ENCODE peak calls at places on chromosomes 12 and 14, in six cellular contexts. One of them, this sample, is unnamed.
A peak's percentile ranks its signal among the peaks of the same experiment; 100 is the strongest.

GRCh38 chr14:103099081-103099732 is 4.7 kb downstream of the EXOC3L4 start:
- DNase-seq in esophagus squamous epithelium: no peak
- DNase-seq in ovary: no peak
- DNase-seq in left ventricle myocardium inferior: no peak
- DNase-seq in left lung: no peak
- DNase-seq in GM23338: no peak
- DNase-seq in this sample: no peak

GRCh38 chr12:119301367-119301766 is 33.2 kb upstream of the CCDC60 start:
- DNase-seq in GM23338: no peak
- DNase-seq in ovary: no peak
- DNase-seq in esophagus squamous epithelium: no peak
- DNase-seq in left lung: no peak
- DNase-seq in left ventricle myocardium inferior: no peak
- DNase-seq in this sample: no peak

GRCh38 chr12:50618864-50619609 is 114.3 kb downstream of the DIP2B start:
- DNase-seq in left lung: no peak
- DNase-seq in ovary: no peak
- DNase-seq in esophagus squamous epithelium: no peak
- DNase-seq in left ventricle myocardium inferior: no peak
- DNase-seq in GM23338: no peak
- DNase-seq in this sample: no peak

GRCh38 chr12:67750528-67751183 is 102.1 kb downstream of the DYRK2 start:
- DNase-seq in GM23338: no peak
- DNase-seq in left ventricle myocardium inferior: no peak
- DNase-seq in esophagus squamous epithelium: no peak
- DNase-seq in ovary: no peak
- DNase-seq in left lung: no peak
- DNase-seq in this sample: no peak

GRCh38 chr12:78004451-78005093 is 173.9 kb downstream of the NAV3 start:
- DNase-seq in left lung: no peak
- DNase-seq in left ventricle myocardium inferior: no peak
- DNase-seq in ovary: no peak
- DNase-seq in esophagus squamous epithelium: no peak
- DNase-seq in GM23338: no peak
- DNase-seq in this sample: no peak

GRCh38 chr12:47748899-47749298 is 9.8 kb downstream of the RAPGEF3 start:
- DNase-seq in GM23338: no peak
- DNase-seq in left ventricle myocardium inferior: no peak
- DNase-seq in left lung: no peak
- DNase-seq in esophagus squamous epithelium: no peak
- DNase-seq in ovary: no peak
- DNase-seq in this sample: no peak

GRCh38 chr12:127125607-127126259 is 1141.2 kb upstream of the TMEM132C start:
- DNase-seq in esophagus squamous epithelium: no peak
- DNase-seq in GM23338: no peak
- DNase-seq in left ventricle myocardium inferior: no peak
- DNase-seq in left lung: no peak
- DNase-seq in ovary: no peak
- DNase-seq in this sample: no peak

GRCh38 chr12:62724947-62725447 is 210.0 kb downstream of the PPM1H start:
- DNase-seq in esophagus squamous epithelium: no peak
- DNase-seq in ovary: peak; percentile 41
- DNase-seq in GM23338: peak; percentile 94
- DNase-seq in left ventricle myocardium inferior: no peak
- DNase-seq in left lung: peak; percentile 47
- DNase-seq in this sample: peak; percentile 76

GRCh38 chr12:28876423-28876822 is 272.7 kb upstream of the FAR2 start:
- DNase-seq in left lung: no peak
- DNase-seq in GM23338: no peak
- DNase-seq in ovary: no peak
- DNase-seq in left ventricle myocardium inferior: no peak
- DNase-seq in esophagus squamous epithelium: no peak
- DNase-seq in this sample: no peak

GRCh38 chr14:82642425-82642824 is 1108.8 kb upstream of the SEL1L start:
- DNase-seq in left lung: no peak
- DNase-seq in esophagus squamous epithelium: no peak
- DNase-seq in GM23338: peak; percentile 71
- DNase-seq in ovary: peak; percentile 18
- DNase-seq in left ventricle myocardium inferior: no peak
- DNase-seq in this sample: peak; percentile 31

GRCh38 chr14:52513249-52513648 is 39.1 kb downstream of the TXNDC16 start:
- DNase-seq in left ventricle myocardium inferior: no peak
- DNase-seq in ovary: no peak
- DNase-seq in GM23338: no peak
- DNase-seq in left lung: no peak
- DNase-seq in esophagus squamous epithelium: no peak
- DNase-seq in this sample: no peak

GRCh38 chr12:5503371-5503770 is 71.5 kb downstream of the NTF3 start:
- DNase-seq in ovary: no peak
- DNase-seq in GM23338: no peak
- DNase-seq in left lung: no peak
- DNase-seq in esophagus squamous epithelium: no peak
- DNase-seq in left ventricle myocardium inferior: no peak
- DNase-seq in this sample: no peak

DNA sequence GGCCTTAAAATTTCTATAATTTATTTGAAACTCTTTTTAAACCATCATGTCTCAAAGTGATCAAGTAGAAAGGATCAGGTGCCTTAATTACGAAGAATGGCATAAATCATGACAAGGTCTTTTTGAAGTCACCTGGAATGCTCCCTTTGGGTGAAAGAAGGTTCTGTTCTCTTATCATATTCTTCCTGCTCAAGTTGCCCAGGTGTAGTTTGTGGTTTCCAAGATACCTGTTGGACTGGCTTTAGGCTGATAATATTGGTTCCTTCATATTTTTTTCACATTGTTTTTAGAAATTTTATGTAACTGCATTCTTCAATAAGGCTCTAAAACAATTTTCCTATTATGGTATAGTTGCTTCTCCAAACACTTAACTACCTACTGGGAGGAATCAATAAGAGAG is 29.2 kb downstream of the RASSF3 start:
- DNase-seq in left lung: no peak
- DNase-seq in left ventricle myocardium inferior: no peak
- DNase-seq in ovary: no peak
- DNase-seq in GM23338: no peak
- DNase-seq in esophagus squamous epithelium: no peak
- DNase-seq in this sample: no peak
- H3K27ac ChIP-seq in left lung: peak overlapping the region; percentile 55
- H3K27ac ChIP-seq in left ventricle myocardium inferior: no peak overlapping the region
- H3K27ac ChIP-seq in ovary: no peak overlapping the region
- H3K27ac ChIP-seq in GM23338: no peak overlapping the region
- H3K27ac ChIP-seq in esophagus squamous epithelium: no peak overlapping the region
- H3K27ac ChIP-seq in this sample: no peak overlapping the region

GRCh38 chr12:75974323-75975273 is 57.0 kb downstream of the PHLDA1 start:
- DNase-seq in GM23338: no peak
- DNase-seq in left ventricle myocardium inferior: no peak
- DNase-seq in ovary: no peak
- DNase-seq in left lung: peak; percentile 71
- DNase-seq in esophagus squamous epithelium: no peak
- DNase-seq in this sample: no peak

GRCh38 chr12:75975692-75976091 is 55.9 kb downstream of the PHLDA1 start:
- DNase-seq in left lung: no peak
- DNase-seq in left ventricle myocardium inferior: no peak
- DNase-seq in esophagus squamous epithelium: no peak
- DNase-seq in GM23338: no peak
- DNase-seq in ovary: no peak
- DNase-seq in this sample: no peak

GRCh38 chr12:75976913-75977312 is 54.7 kb downstream of the PHLDA1 start:
- DNase-seq in ovary: no peak
- DNase-seq in left lung: no peak
- DNase-seq in esophagus squamous epithelium: no peak
- DNase-seq in left ventricle myocardium inferior: no peak
- DNase-seq in GM23338: no peak
- DNase-seq in this sample: no peak

GRCh38 chr12:75977590-75977951 is 54.0 kb downstream of the PHLDA1 start:
- DNase-seq in ovary: no peak
- DNase-seq in left lung: no peak
- DNase-seq in left ventricle myocardium inferior: no peak
- DNase-seq in esophagus squamous epithelium: no peak
- DNase-seq in GM23338: no peak
- DNase-seq in this sample: no peak

GRCh38 chr12:75976113-75976512 is 55.5 kb downstream of the PHLDA1 start:
- DNase-seq in esophagus squamous epithelium: no peak
- DNase-seq in left ventricle myocardium inferior: no peak
- DNase-seq in GM23338: no peak
- DNase-seq in left lung: no peak
- DNase-seq in ovary: no peak
- DNase-seq in this sample: no peak
- H3K27ac ChIP-seq in esophagus squamous epithelium: no peak overlapping the region
- H3K27ac ChIP-seq in left ventricle myocardium inferior: no peak overlapping the region
- H3K27ac ChIP-seq in GM23338: no peak overlapping the region
- H3K27ac ChIP-seq in left lung: peak overlapping the region; percentile 70
- H3K27ac ChIP-seq in ovary: no peak overlapping the region
- H3K27ac ChIP-seq in this sample: no peak overlapping the region

GRCh38 chr12:101563197-101563596 is 31.6 kb upstream of the MYBPC1 start:
- DNase-seq in esophagus squamous epithelium: no peak
- DNase-seq in ovary: no peak
- DNase-seq in left ventricle myocardium inferior: no peak
- DNase-seq in GM23338: no peak
- DNase-seq in left lung: no peak
- DNase-seq in this sample: no peak

GRCh38 chr12:101564912-101565311 is 29.9 kb upstream of the MYBPC1 start:
- DNase-seq in ovary: no peak
- DNase-seq in left lung: no peak
- DNase-seq in esophagus squamous epithelium: no peak
- DNase-seq in left ventricle myocardium inferior: no peak
- DNase-seq in GM23338: peak; percentile 51
- DNase-seq in this sample: no peak

GRCh38 chr12:101570022-101570421 is 24.7 kb upstream of the MYBPC1 start:
- DNase-seq in esophagus squamous epithelium: no peak
- DNase-seq in ovary: no peak
- DNase-seq in left ventricle myocardium inferior: no peak
- DNase-seq in GM23338: peak; percentile 30
- DNase-seq in left lung: no peak
- DNase-seq in this sample: no peak

GRCh38 chr12:101567918-101568317 is 26.9 kb upstream of the MYBPC1 start:
- DNase-seq in esophagus squamous epithelium: no peak
- DNase-seq in left lung: no peak
- DNase-seq in ovary: no peak
- DNase-seq in left ventricle myocardium inferior: no peak
- DNase-seq in GM23338: no peak
- DNase-seq in this sample: no peak

GRCh38 chr12:101566318-101566717 is 28.5 kb upstream of the MYBPC1 start:
- DNase-seq in left ventricle myocardium inferior: no peak
- DNase-seq in left lung: no peak
- DNase-seq in GM23338: peak; percentile 80
- DNase-seq in ovary: no peak
- DNase-seq in esophagus squamous epithelium: no peak
- DNase-seq in this sample: peak; percentile 71
- H3K27ac ChIP-seq in left ventricle myocardium inferior: no peak overlapping the region
- H3K27ac ChIP-seq in left lung: no peak overlapping the region
- H3K27ac ChIP-seq in GM23338: peak overlapping the region; percentile 87
- H3K27ac ChIP-seq in ovary: no peak overlapping the region
- H3K27ac ChIP-seq in esophagus squamous epithelium: no peak overlapping the region
- H3K27ac ChIP-seq in this sample: peak overlapping the region; percentile 81

GRCh38 chr14:76726551-76726961 is 34.7 kb upstream of the VASH1 start:
- DNase-seq in left ventricle myocardium inferior: peak; percentile 27
- DNase-seq in left lung: no peak
- DNase-seq in GM23338: peak; percentile 45
- DNase-seq in ovary: no peak
- DNase-seq in esophagus squamous epithelium: no peak
- DNase-seq in this sample: no peak
- H3K27ac ChIP-seq in left ventricle myocardium inferior: peak overlapping the region; percentile 90
- H3K27ac ChIP-seq in left lung: peak overlapping the region; percentile 41
- H3K27ac ChIP-seq in GM23338: peak overlapping the region; percentile 45
- H3K27ac ChIP-seq in ovary: no peak overlapping the region
- H3K27ac ChIP-seq in esophagus squamous epithelium: no peak overlapping the region
- H3K27ac ChIP-seq in this sample: no peak overlapping the region

GRCh38 chr12:69101505-69101904 is 137.9 kb upstream of the CPSF6 start:
- DNase-seq in esophagus squamous epithelium: no peak
- DNase-seq in ovary: peak; percentile 79
- DNase-seq in left ventricle myocardium inferior: no peak
- DNase-seq in GM23338: no peak
- DNase-seq in left lung: no peak
- DNase-seq in this sample: no peak
- H3K27ac ChIP-seq in esophagus squamous epithelium: no peak overlapping the region
- H3K27ac ChIP-seq in ovary: no peak overlapping the region
- H3K27ac ChIP-seq in left ventricle myocardium inferior: no peak overlapping the region
- H3K27ac ChIP-seq in GM23338: no peak overlapping the region
- H3K27ac ChIP-seq in left lung: no peak overlapping the region
- H3K27ac ChIP-seq in this sample: no peak overlapping the region

GRCh38 chr12:26195250-26195640 is at the start of gene SSPN:
- DNase-seq in left ventricle myocardium inferior: peak; percentile 73
- DNase-seq in esophagus squamous epithelium: peak; percentile 7
- DNase-seq in left lung: peak; percentile 44
- DNase-seq in ovary: peak; percentile 84
- DNase-seq in GM23338: peak; percentile 61
- DNase-seq in this sample: no peak
- H3K27ac ChIP-seq in left ventricle myocardium inferior: peak within 1 kb of the TSS; percentile 88
- H3K27ac ChIP-seq in esophagus squamous epithelium: peak within 1 kb of the TSS; percentile 83
- H3K27ac ChIP-seq in left lung: peak within 1 kb of the TSS; percentile 9
- H3K27ac ChIP-seq in ovary: peak within 1 kb of the TSS; percentile 72
- H3K27ac ChIP-seq in GM23338: no peak within 1 kb of the TSS
- H3K27ac ChIP-seq in this sample: no peak within 1 kb of the TSS